ENCODE peak calls at places on chromosomes 12 and 14, in nine cellular contexts. E is ovary; Z is A549; G is pancreas; U is GM23248; B is body of pancreas; T is sigmoid colon; Y is Peyer's patch; X is CD4-positive, alpha-beta memory T cell. I is an unnamed sample.

GRCh38 chr12:100868487-100868886 is 73.9 kb downstream of the ANO4 start:
- DNase-seq in U (peak), X (no peak), Y (no peak), E (no peak), T (no peak), G (no peak), B (no peak), Z (no peak), I (no peak)

GRCh38 chr12:48776956-48777355 is 11.9 kb downstream of the ADCY6 start:
- DNase-seq in Z (no peak), B (no peak), E (no peak), U (no peak), G (no peak), T (no peak), Y (no peak), X (no peak), I (no peak)

GRCh38 chr14:100864206-100864605 is 38.3 kb downstream of the MEG3 start:
- DNase-seq in B (no peak), E (peak), Y (peak), X (no peak), Z (no peak), T (peak), U (no peak), G (no peak), I (peak)

GRCh38 chr12:104669057-104669770 is 212.5 kb downstream of the CHST11 start:
- DNase-seq in U (no peak), E (peak), Y (no peak), T (peak), B (peak), X (no peak), Z (no peak), G (peak), I (peak)

GRCh38 chr12:62910549-62911169 is 24.3 kb downstream of the PPM1H start:
- DNase-seq in E (no peak), Z (no peak), Y (no peak), G (no peak), T (no peak), B (no peak), U (no peak), X (no peak), I (no peak)

GRCh38 chr12:87157791-87158190 is 871.4 kb downstream of the C12orf50 start:
- DNase-seq in X (no peak), B (no peak), Z (peak), U (peak), T (no peak), Y (no peak), G (no peak), E (no peak), I (peak)

GRCh38 chr14:103863245-103863644 is 15.9 kb upstream of the PPP1R13B start:
- DNase-seq in U (no peak), E (no peak), T (no peak), X (no peak), G (no peak), B (no peak), Z (no peak), Y (no peak), I (no peak)

GRCh38 chr14:88321692-88322504 is 1.2 kb downstream of the KCNK10 start:
- DNase-seq in Y (no peak), G (no peak), E (no peak), U (no peak), X (no peak), Z (no peak), B (no peak), T (no peak), I (no peak)

GRCh38 chr12:82415402-82415801 is 57.1 kb downstream of the METTL25 start:
- DNase-seq in U (peak), Y (no peak), X (no peak), G (no peak), B (no peak), T (no peak), E (no peak), Z (no peak), I (no peak)

GRCh38 chr12:114685869-114686268 is 1.9 kb upstream of the TBX3 start:
- DNase-seq in Z (no peak), T (no peak), G (no peak), E (no peak), X (no peak), Y (no peak), B (no peak), U (no peak), I (no peak)

GRCh38 chr12:48002179-48002601 is 2.1 kb downstream of the COL2A1 start:
- DNase-seq in T (no peak), G (no peak), Z (peak), Y (no peak), U (peak), B (no peak), E (peak), X (no peak), I (no peak)

GRCh38 chr12:56129210-56129691 is 1.2 kb downstream of the ESYT1 start:
- DNase-seq in Y (peak), E (peak), X (peak), U (peak), Z (peak), G (peak), B (peak), T (peak), I (peak)

GRCh38 chr12:5371636-5372035 is 60.3 kb upstream of the NTF3 start:
- DNase-seq in G (no peak), Y (no peak), E (no peak), U (no peak), B (no peak), Z (no peak), T (no peak), X (no peak), I (no peak)

GRCh38 chr12:57591567-57592325 is 754 bp downstream of the PIP4K2C start:
- DNase-seq in U (peak), X (no peak), E (no peak), Y (peak), Z (peak), G (peak), B (no peak), T (no peak), I (no peak)

GRCh38 chr12:30827406-30828055 is 72.8 kb upstream of the CAPRIN2 start:
- DNase-seq in U (no peak), Y (no peak), E (no peak), T (no peak), X (no peak), B (no peak), G (no peak), Z (no peak), I (no peak)

GRCh38 chr12:38811814-38812356 is 93.5 kb downstream of the CPNE8 start:
- DNase-seq in U (no peak), E (no peak), B (no peak), X (no peak), G (no peak), Z (no peak), T (no peak), Y (no peak), I (no peak)

GRCh38 chr14:89814126-89814525 is 140.4 kb downstream of the EFCAB11 start:
- DNase-seq in X (no peak), G (no peak), B (no peak), E (no peak), U (no peak), Z (no peak), Y (no peak), T (no peak), I (no peak)

GRCh38 chr14:89807151-89807550 is 147.4 kb downstream of the EFCAB11 start:
- DNase-seq in E (no peak), Y (no peak), G (no peak), U (no peak), B (no peak), T (no peak), Z (no peak), X (no peak), I (no peak)

GRCh38 chr14:89813485-89814080 is 140.9 kb downstream of the EFCAB11 start:
- DNase-seq in G (no peak), U (peak), T (no peak), B (no peak), Z (no peak), E (no peak), Y (no peak), X (no peak), I (peak)

GRCh38 chr14:89807905-89808304 is 146.6 kb downstream of the EFCAB11 start:
- DNase-seq in B (no peak), U (no peak), Z (no peak), G (no peak), X (no peak), Y (no peak), E (no peak), T (no peak), I (no peak)

DNA sequence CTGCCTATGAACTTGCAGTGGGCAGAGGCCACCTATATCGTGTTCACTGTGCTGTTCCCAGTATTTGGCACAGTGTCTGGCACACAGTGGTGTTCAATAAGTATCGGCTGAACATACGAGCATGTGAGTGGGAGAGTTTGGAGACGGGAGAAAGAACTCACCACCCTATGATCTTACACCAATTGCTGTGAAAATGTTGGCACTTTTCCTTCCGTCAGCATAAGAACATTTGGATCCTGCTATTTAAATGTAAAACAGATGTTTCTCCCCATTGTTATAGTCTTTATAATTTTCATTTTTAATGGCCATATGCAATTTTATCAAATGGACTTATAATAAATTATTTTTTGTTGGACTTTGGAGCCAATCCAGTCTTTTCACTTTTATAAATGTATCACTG is 144.4 kb downstream of the EFCAB11 start:
- DNase-seq in Z (no peak), B (no peak), E (no peak), G (no peak), U (peak), Y (no peak), X (no peak), T (no peak), I (no peak)
- H3K27ac ChIP-seq in Z (no peak), B (no peak), E (no peak), G (no peak), U (no peak), Y (no peak), X (no peak), T (no peak), I (no peak)

GRCh38 chr14:22802860-22803562 is 12.2 kb downstream of the SLC7A7 start:
- DNase-seq in B (no peak), T (no peak), Y (no peak), X (no peak), G (no peak), E (no peak), Z (no peak), U (no peak), I (no peak)

GRCh38 chr14:22803575-22803974 is 11.7 kb downstream of the SLC7A7 start:
- DNase-seq in T (no peak), G (no peak), Z (no peak), B (no peak), X (no peak), Y (no peak), E (no peak), U (no peak), I (no peak)

GRCh38 chr14:22808388-22809209 is 6.6 kb downstream of the SLC7A7 start:
- DNase-seq in U (no peak), E (no peak), X (no peak), B (no peak), Y (no peak), G (no peak), Z (no peak), T (no peak), I (no peak)

GRCh38 chr14:22811752-22812151 is 3.5 kb downstream of the SLC7A7 start:
- DNase-seq in E (no peak), U (no peak), T (no peak), G (no peak), Z (no peak), Y (no peak), B (no peak), X (no peak), I (no peak)

DNA sequence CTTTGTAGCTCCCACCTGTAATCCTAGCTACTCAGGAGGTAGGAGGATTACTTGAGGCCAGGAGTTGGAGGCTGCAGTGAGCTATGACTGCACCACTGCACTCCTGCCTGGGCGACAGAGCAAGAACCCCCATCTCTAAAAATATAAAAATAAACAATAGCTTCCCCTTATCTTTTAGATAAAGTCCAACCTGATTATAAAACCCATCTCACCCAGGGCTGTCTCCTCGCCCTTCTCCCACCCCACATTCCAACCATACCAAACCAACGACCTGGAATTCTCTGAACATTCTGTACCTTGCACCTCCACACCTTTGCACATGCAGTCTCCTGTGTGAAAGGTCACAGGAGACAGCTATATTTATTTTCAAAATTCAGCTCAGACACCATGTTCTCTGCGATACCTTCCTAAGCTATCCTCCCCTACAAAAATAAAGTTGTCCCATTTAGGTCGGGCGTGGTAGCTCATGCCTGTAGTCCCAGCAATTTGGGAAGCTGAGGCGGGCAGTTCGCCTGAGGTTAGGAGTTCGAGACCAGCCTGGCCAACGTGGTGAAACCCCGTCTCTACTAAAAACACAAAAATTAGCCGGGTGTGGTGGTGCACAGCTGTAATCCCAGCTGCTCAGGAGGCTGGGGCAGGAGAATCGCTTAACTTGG is 7.7 kb downstream of the SLC7A7 start:
- DNase-seq in B (no peak), X (no peak), Y (no peak), G (no peak), U (no peak), T (no peak), Z (no peak), E (no peak), I (no peak)
- H3K4me3 ChIP-seq in B (no peak), X (no peak), Y (peak), G (no peak), U (no peak), T (no peak), Z (no peak), E (no peak), I (no peak)

DNA sequence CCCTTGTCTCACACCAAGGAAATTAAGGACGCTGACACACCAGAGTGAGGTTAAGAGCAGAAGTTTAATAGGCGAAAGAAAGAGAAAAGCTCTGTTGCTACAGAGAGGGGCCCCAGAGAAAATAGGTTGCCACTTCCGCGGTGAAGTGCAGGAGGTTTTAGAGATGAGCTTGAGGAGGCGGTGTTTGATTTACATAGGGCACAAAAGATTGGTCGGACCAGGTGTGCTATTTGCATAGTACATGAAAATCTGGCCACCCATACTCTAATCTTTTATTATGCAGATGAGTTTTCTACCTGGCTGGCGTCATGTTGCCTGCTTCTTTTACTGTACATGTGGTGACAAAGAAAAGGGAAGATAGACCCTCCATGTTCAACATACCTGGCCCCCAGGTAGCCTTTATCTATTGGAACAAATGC is 23.3 kb upstream of the MYF6 start:
- DNase-seq in G (no peak), E (no peak), X (no peak), T (no peak), Y (no peak), Z (no peak), U (no peak), B (no peak), I (no peak)
- H3K27ac ChIP-seq in G (no peak), E (no peak), X (no peak), T (no peak), Y (no peak), Z (no peak), U (no peak), B (no peak), I (no peak)

GRCh38 chr12:20696181-20696580 is 1.0 kb downstream of the SLCO1C1 start:
- DNase-seq in Z (no peak), E (no peak), T (peak), U (no peak), B (no peak), X (no peak), G (no peak), Y (no peak), I (no peak)
- H3K4me3 ChIP-seq in Z (no peak), E (no peak), T (no peak), U (no peak), B (no peak), X (no peak), G (no peak), Y (no peak), I (no peak)

DNA sequence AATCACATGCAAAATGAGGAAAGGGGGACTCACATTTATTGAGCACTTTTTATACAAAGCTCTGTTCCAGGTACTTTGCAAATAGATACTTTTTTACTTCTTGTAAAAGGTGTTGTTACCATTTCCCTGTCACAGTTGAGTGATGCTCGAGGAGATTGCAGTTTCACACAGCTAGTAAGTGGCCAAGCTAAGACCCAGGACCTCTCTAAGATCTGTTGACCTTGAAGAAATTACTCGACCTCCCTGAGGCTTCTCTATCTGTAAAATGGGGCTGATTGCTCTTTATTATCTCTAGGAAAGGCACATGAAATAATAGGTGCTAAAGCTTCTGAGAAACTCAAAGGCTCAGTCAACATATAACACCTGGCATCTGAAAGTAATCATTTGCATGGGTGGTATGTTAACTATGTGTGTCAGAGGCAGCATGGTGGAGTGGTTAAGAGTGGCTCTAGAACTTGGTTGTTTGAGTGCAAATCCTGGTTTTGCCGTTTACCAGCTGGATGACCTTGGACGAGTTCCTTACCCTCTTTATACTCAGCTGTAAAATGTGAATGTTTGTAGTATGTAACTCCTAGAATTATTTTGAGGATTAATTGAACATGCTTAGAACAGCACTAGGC is 41.5 kb downstream of the IFT81 start:
- DNase-seq in T (no peak), E (no peak), Y (no peak), X (no peak), G (no peak), Z (no peak), U (no peak), B (no peak), I (no peak)
- H3K27ac ChIP-seq in T (no peak), E (no peak), Y (no peak), X (no peak), G (no peak), Z (no peak), U (no peak), B (no peak), I (no peak)

GRCh38 chr12:68893201-68893600 is 39.8 kb downstream of the CPM start:
- DNase-seq in G (no peak), Y (no peak), Z (no peak), T (no peak), B (no peak), U (no peak), E (no peak), X (no peak), I (no peak)

GRCh38 chr12:68888243-68888642 is 44.7 kb downstream of the CPM start:
- DNase-seq in T (no peak), X (no peak), B (no peak), U (no peak), G (no peak), E (no peak), Z (no peak), Y (no peak), I (no peak)

GRCh38 chr12:68893741-68894140 is 39.2 kb downstream of the CPM start:
- DNase-seq in Y (no peak), X (no peak), B (no peak), U (no peak), E (no peak), T (no peak), G (no peak), Z (no peak), I (no peak)

GRCh38 chr12:68890701-68891113 is 42.3 kb downstream of the CPM start:
- DNase-seq in U (no peak), Z (no peak), Y (no peak), X (no peak), T (no peak), E (no peak), G (no peak), B (no peak), I (no peak)

GRCh38 chr12:68891141-68891540 is 41.8 kb downstream of the CPM start:
- DNase-seq in G (no peak), Y (no peak), U (no peak), X (no peak), Z (no peak), T (no peak), E (no peak), B (no peak), I (no peak)
- H3K4me3 ChIP-seq in G (no peak), Y (no peak), U (no peak), X (no peak), Z (no peak), T (no peak), E (no peak), B (no peak), I (no peak)

GRCh38 chr14:53956427-53957201 is at the start of gene BMP4:
- DNase-seq in B (peak), Y (peak), E (peak), Z (no peak), G (peak), U (peak), T (peak), X (no peak), I (peak)
- H3K27ac ChIP-seq in B (no peak), Y (peak), E (peak), Z (peak), G (no peak), U (no peak), T (peak), X (no peak), I (no peak)

GRCh38 chr12:117524806-117525205 is 163.4 kb upstream of the NOS1 start:
- DNase-seq in G (no peak), X (no peak), Z (no peak), Y (no peak), E (no peak), T (no peak), B (no peak), U (no peak), I (no peak)

GRCh38 chr12:117518594-117519270 is 157.3 kb upstream of the NOS1 start:
- DNase-seq in Y (peak), G (no peak), U (no peak), X (no peak), T (no peak), Z (no peak), E (no peak), B (peak), I (no peak)

GRCh38 chr12:117522559-117522958 is 161.1 kb upstream of the NOS1 start:
- DNase-seq in B (no peak), U (no peak), E (no peak), Y (no peak), T (no peak), G (no peak), X (no peak), Z (no peak), I (no peak)

GRCh38 chr12:117525766-117526165 is 164.3 kb upstream of the NOS1 start:
- DNase-seq in Z (no peak), B (no peak), X (no peak), G (no peak), U (no peak), T (no peak), Y (no peak), E (no peak), I (no peak)

DNA sequence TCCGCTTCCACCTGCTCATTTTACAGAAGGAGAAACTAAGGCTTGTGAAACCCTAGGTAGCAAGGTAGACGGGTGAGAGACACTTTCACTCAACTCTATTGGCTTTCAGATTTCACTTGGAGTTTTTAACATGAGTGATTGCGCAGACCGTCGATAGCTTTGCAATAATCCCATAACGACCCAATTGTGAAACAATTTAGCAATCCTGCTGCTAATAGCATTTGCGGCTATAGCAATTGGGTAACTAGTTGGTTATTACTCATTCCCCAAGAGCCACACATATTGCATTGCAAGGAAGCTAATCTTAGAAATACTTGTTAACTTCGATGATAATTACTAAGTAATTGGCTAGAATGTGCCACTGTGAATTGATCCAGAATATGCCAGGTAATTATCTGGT is 159.9 kb upstream of the NOS1 start:
- DNase-seq in B (no peak), U (peak), E (no peak), X (no peak), G (no peak), Y (no peak), Z (no peak), T (no peak), I (no peak)
- H3K4me3 ChIP-seq in B (no peak), U (no peak), E (no peak), X (no peak), G (no peak), Y (no peak), Z (no peak), T (no peak), I (no peak)